ENCODE peak calls at places on chromosome 6, in nine cellular contexts. C, A, V, Y, T, R, W, L and I are unnamed samples.

GRCh38 chr6:3390698-3391097 is 66.2 kb downstream of the SLC22A23 start:
- DNase-seq in W (peak; percentile 34), Y (peak; percentile 57), T (no peak), R (no peak), A (peak; percentile 88), L (peak; percentile 98), V (no peak), C (no peak), I (peak; percentile 41)

GRCh38 chr6:27684264-27685211 is 211.6 kb upstream of the ZNF184 start:
- DNase-seq in A (peak; percentile 75), W (no peak), L (peak; percentile 82), V (peak; percentile 88), C (peak; percentile 80), T (no peak), Y (no peak), R (peak; percentile 98), I (peak; percentile 96)

GRCh38 chr6:163400509-163400908 is 14.0 kb upstream of the QKI start:
- DNase-seq in A (no peak), W (no peak), T (no peak), Y (no peak), V (no peak), C (no peak), R (no peak), L (no peak), I (no peak)

GRCh38 chr6:30770164-30770563 is 25.8 kb upstream of the IER3 start:
- DNase-seq in C (no peak), L (peak; percentile 75), T (no peak), W (no peak), A (no peak), Y (no peak), V (no peak), R (no peak), I (peak; percentile 74)

GRCh38 chr6:38943964-38944363 is 104.6 kb upstream of the GLP1R start:
- DNase-seq in T (no peak), L (no peak), R (no peak), A (no peak), C (no peak), W (no peak), Y (no peak), V (no peak), I (no peak)

GRCh38 chr6:16635810-16636602 is 125.3 kb downstream of the ATXN1 start:
- DNase-seq in Y (no peak), L (peak; percentile 84), R (no peak), C (no peak), V (peak; percentile 80), A (peak; percentile 64), T (no peak), W (no peak), I (peak; percentile 60)

GRCh38 chr6:52517502-52518278 is 59.2 kb downstream of the TRAM2 start:
- DNase-seq in R (peak; percentile 75), T (no peak), A (peak; percentile 98), L (peak; percentile 97), W (peak; percentile 89), V (peak; percentile 69), C (peak; percentile 90), Y (peak; percentile 91), I (peak; percentile 95)

GRCh38 chr6:3427740-3428085 is 29.1 kb downstream of the SLC22A23 start:
- DNase-seq in R (no peak), A (no peak), V (no peak), Y (no peak), W (no peak), C (no peak), L (no peak), T (no peak), I (no peak)

GRCh38 chr6:26607434-26608230 is 10.9 kb downstream of the ABT1 start:
- DNase-seq in C (peak; percentile 52), T (peak; percentile 20), W (no peak), L (peak; percentile 61), Y (peak; percentile 28), V (peak; percentile 82), R (peak; percentile 57), A (peak; percentile 72), I (peak; percentile 60)

GRCh38 chr6:96150431-96150830 is 134.7 kb downstream of the FUT9 start:
- DNase-seq in A (no peak), C (no peak), Y (no peak), R (no peak), L (no peak), T (no peak), W (no peak), V (no peak), I (no peak)

DNA sequence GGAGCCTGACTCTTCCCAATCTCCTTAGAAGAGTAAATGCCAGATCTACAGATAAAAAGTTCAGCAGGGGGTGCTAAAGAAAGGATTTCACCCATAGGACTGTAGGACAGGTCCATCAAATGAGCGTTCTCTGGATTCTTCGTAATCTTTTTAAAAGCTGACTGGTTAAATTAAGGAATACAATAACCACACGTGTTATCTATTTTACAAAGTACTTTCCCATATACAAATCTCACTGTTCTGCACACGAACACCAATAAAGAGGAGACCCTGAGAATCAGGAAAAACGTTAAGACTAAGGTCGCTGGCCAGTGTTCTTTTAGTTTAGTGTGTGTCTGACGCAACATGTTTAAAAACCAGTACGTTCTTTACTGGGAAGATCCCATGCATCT is 542 bp downstream of the TUBE1 start:
- DNase-seq in Y (no peak), W (no peak), C (no peak), L (peak; percentile 72), A (peak; percentile 46), R (no peak), T (no peak), V (peak; percentile 33), I (peak; percentile 60)
- TF ChIP-seq CTCF in Y (peak; percentile 36), W (no peak), C (no peak), L (peak; percentile 39), A (peak; percentile 18), R (no peak), T (no peak), V (peak; percentile 7), I (peak; percentile 55)

GRCh38 chr6:75543311-75543710 is 49.7 kb upstream of the FILIP1 start:
- DNase-seq in Y (no peak), C (no peak), T (no peak), A (no peak), V (no peak), W (no peak), R (no peak), L (no peak), I (no peak)

GRCh38 chr6:75551367-75551952 is 50.2 kb upstream of the SENP6 start:
- DNase-seq in C (no peak), R (no peak), L (no peak), Y (no peak), W (no peak), V (peak; percentile 30), A (no peak), T (no peak), I (no peak)

GRCh38 chr6:75550544-75551167 is 51.0 kb upstream of the SENP6 start:
- DNase-seq in C (no peak), R (no peak), W (no peak), L (no peak), V (peak; percentile 22), Y (no peak), A (peak; percentile 41), T (no peak), I (no peak)

GRCh38 chr6:75546401-75546800 is 52.8 kb upstream of the FILIP1 start:
- DNase-seq in V (peak; percentile 12), R (no peak), Y (no peak), T (no peak), A (peak; percentile 74), C (no peak), W (no peak), L (peak; percentile 52), I (peak; percentile 8)
- TF ChIP-seq CTCF in V (no peak), R (peak; percentile 52), Y (peak; percentile 38), T (no peak), A (peak; percentile 32), C (peak; percentile 26), W (peak; percentile 8), L (peak; percentile 19), I (peak; percentile 64)

GRCh38 chr6:36684447-36684812 is 5.9 kb downstream of the CDKN1A start:
- DNase-seq in C (no peak), A (no peak), T (no peak), V (no peak), L (no peak), Y (no peak), R (no peak), W (no peak), I (no peak)

GRCh38 chr6:36683656-36684446 is 5.3 kb downstream of the CDKN1A start:
- DNase-seq in V (peak; percentile 31), R (no peak), C (no peak), A (no peak), W (no peak), L (no peak), Y (no peak), T (no peak), I (no peak)

GRCh38 chr6:36685198-36685919 is 6.8 kb downstream of the CDKN1A start:
- DNase-seq in R (no peak), C (no peak), A (no peak), L (no peak), V (no peak), Y (no peak), W (no peak), T (no peak), I (no peak)

GRCh38 chr6:36683145-36683655 is 4.7 kb downstream of the CDKN1A start:
- DNase-seq in W (no peak), T (no peak), A (no peak), C (no peak), Y (no peak), R (no peak), L (no peak), V (no peak), I (no peak)

DNA sequence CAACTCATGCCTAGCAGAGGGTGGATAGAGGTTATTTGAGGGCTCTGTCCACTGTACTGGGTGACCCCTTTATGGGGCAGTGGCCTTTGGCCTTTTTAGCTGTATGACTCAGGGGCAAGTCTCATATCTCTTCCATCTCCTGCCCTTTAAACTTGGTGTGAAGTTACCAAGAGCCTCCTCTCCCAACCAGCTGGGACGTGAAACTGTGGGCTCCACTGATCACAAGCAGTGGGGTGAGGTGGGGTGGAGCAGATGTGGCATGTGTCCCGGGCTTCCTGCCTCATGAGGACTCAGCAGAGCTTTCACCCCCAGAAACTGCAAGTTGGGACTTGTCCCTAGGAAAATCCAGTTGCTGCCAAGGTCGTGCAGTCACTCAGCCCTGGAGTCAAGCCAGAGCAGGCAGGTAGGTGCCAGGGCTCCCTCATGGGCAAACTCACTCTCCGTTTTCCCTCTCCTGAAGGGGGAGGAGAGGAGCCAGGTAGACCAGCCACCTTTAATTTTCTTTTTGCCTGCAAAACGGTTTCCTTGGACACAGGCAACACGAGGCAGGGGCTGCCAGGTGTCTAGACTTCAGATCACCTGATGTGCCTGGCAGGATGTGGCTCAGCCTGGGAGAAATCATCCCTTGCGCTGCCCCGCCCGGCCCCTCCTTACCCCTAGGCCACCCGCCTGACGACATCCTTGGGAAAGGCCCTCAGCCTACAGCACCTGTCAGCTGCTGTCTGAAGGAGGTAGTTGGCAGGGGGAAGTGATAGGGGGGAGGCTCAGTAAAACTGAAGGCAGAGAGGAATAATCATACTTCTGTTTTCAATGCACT is 4.0 kb downstream of the CDKN1A start:
- DNase-seq in T (no peak), A (no peak), W (no peak), L (no peak), R (no peak), C (no peak), V (peak; percentile 88), Y (peak; percentile 41), I (peak; percentile 40)
- TF ChIP-seq CTCF in T (no peak), A (no peak), W (no peak), L (no peak), R (no peak), C (no peak), V (no peak), Y (no peak), I (no peak)

DNA sequence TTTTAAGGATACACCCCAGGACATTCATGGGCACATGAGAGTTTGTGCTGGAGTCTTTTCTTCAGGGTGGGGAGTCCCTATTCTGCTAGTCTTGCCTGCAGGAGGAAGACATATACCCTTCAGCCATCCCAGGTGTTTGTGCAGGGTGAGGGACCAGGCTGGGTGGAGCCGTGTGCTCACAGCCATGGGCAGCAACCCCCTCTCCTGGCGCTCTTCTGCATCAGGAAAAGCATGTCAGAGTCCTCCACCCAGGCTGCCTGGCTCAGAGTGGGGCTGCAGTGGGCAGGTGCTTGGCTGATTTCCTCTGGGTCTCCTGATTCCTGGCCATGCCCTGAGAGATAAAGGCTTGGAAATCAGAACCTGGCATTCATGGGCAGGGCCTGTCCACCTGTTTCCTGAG is 22.7 kb upstream of the MLN start:
- DNase-seq in R (no peak), W (no peak), Y (no peak), T (no peak), C (no peak), V (no peak), A (no peak), L (no peak), I (no peak)
- TF ChIP-seq CTCF in R (no peak), W (no peak), Y (no peak), T (no peak), C (peak; percentile 12), V (no peak), A (no peak), L (no peak), I (no peak)